ENCODE peak calls at places on chromosomes 6 and 20, in seven cellular contexts. K is body of pancreas, J is AG09309, V is astrocyte of the spinal cord, X is Caco-2, T is fibroblast of lung, Y is breast epithelium. G is an unnamed sample.

GRCh38 chr6:136791296-136792065 is 796 bp downstream of the MAP3K5 start:
- DNase-seq in K (peak), J (no peak), V (peak), X (peak), T (peak), Y (peak), G (peak)

GRCh38 chr6:12314751-12315150 is 24.6 kb downstream of the EDN1 start:
- DNase-seq in K (no peak), J (no peak), V (no peak), X (no peak), T (no peak), Y (no peak), G (no peak)

GRCh38 chr6:150586850-150587359 is 12.8 kb upstream of the PLEKHG1 start:
- DNase-seq in K (no peak), J (no peak), V (no peak), X (no peak), T (peak), Y (no peak), G (no peak)

GRCh38 chr20:59006864-59007757 is at the start of gene CTSZ:
- DNase-seq in K (peak), J (no peak), V (no peak), X (peak), T (peak), Y (no peak), G (peak)

GRCh38 chr6:126373344-126373743 is 33.4 kb downstream of the CENPW start:
- DNase-seq in K (no peak), J (no peak), V (no peak), X (no peak), T (no peak), Y (no peak), G (no peak)

GRCh38 chr6:37265031-37265430 is 7.1 kb upstream of the TMEM217 start:
- DNase-seq in K (no peak), J (no peak), V (no peak), X (no peak), T (no peak), Y (no peak), G (no peak)

GRCh38 chr20:23446505-23446904 is 6.2 kb downstream of the CST11 start:
- DNase-seq in K (peak), J (no peak), V (peak), X (peak), T (peak), Y (no peak), G (peak)

GRCh38 chr6:99818161-99818560 is 175.9 kb downstream of the MCHR2 start:
- DNase-seq in K (no peak), J (no peak), V (no peak), X (no peak), T (no peak), Y (no peak), G (no peak)

GRCh38 chr6:22020299-22020998 is 276.4 kb downstream of the PRL start:
- DNase-seq in K (no peak), J (no peak), V (no peak), X (no peak), T (no peak), Y (no peak), G (no peak)

GRCh38 chr6:150301871-150302800 is 66.7 kb upstream of the IYD start:
- DNase-seq in K (no peak), J (no peak), V (peak), X (no peak), T (peak), Y (no peak), G (peak)

GRCh38 chr20:37384683-37385174 is 38.8 kb downstream of the SRC start:
- DNase-seq in K (peak), J (no peak), V (peak), X (peak), T (peak), Y (peak), G (peak)

GRCh38 chr20:51531141-51531710 is 11.3 kb downstream of the NFATC2 start:
- DNase-seq in K (no peak), J (no peak), V (peak), X (peak), T (no peak), Y (no peak), G (no peak)

GRCh38 chr6:45666844-45667243 is 289.1 kb upstream of the SUPT3H start:
- DNase-seq in K (no peak), J (no peak), V (no peak), X (no peak), T (no peak), Y (no peak), G (no peak)

GRCh38 chr6:4856779-4857178 is 80.6 kb downstream of the CDYL start:
- DNase-seq in K (no peak), J (no peak), V (no peak), X (no peak), T (no peak), Y (no peak), G (no peak)

GRCh38 chr6:119152187-119152586 is 73.7 kb upstream of the FAM184A start:
- DNase-seq in K (no peak), J (no peak), V (no peak), X (no peak), T (no peak), Y (no peak), G (no peak)

GRCh38 chr20:9255171-9255570 is 186.3 kb downstream of the PLCB4 start:
- DNase-seq in K (no peak), J (no peak), V (no peak), X (no peak), T (no peak), Y (no peak), G (no peak)

GRCh38 chr6:168031411-168032382 is 34.2 kb downstream of the KIF25 start:
- DNase-seq in K (no peak), J (peak), V (peak), X (no peak), T (peak), Y (peak), G (peak)

GRCh38 chr20:54174452-54175175 is 828 bp upstream of the CYP24A1 start:
- DNase-seq in K (no peak), J (no peak), V (peak), X (no peak), T (peak), Y (no peak), G (no peak)

GRCh38 chr20:38320221-38320620 is 16.3 kb downstream of the BPI start:
- DNase-seq in K (no peak), J (no peak), V (no peak), X (no peak), T (no peak), Y (no peak), G (no peak)

GRCh38 chr6:123380257-123380656 is 256.5 kb downstream of the TRDN start:
- DNase-seq in K (no peak), J (no peak), V (peak), X (peak), T (peak), Y (no peak), G (peak)
- TF ChIP-seq CTCF in K (no peak), J (no peak), V (peak), X (no peak), T (peak), Y (no peak), G (peak)

DNA sequence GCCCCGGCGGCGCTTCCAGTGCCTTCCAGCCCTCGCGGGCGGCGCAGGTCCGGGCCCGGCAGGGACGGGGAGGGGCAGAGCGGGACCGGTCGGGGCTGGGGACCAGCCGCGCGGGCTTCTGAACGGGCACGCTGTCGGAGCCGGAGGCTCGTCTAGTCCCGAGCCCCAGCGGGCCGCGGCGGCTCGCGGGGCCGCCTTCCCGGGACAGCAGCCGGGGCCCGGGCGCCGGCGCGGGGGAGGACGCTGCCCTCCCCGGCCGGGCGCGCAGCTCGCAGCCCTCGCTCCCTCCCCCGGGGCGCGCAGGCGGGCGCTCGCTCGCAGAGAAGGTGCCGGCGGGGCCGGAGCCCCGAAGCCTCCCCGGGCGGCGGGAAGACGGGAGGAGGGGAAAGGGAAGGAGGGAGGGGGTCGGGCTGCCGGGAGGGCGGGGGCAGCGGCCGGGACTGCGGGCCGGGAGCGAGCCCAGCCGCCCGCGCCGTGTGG is 696 bp upstream of the SIRPA start:
- DNase-seq in K (peak), J (no peak), V (peak), X (peak), T (peak), Y (peak), G (peak)
- H3K4me3 ChIP-seq in K (peak), J (peak), V (peak), X (peak), T (peak), Y (peak), G (peak)

DNA sequence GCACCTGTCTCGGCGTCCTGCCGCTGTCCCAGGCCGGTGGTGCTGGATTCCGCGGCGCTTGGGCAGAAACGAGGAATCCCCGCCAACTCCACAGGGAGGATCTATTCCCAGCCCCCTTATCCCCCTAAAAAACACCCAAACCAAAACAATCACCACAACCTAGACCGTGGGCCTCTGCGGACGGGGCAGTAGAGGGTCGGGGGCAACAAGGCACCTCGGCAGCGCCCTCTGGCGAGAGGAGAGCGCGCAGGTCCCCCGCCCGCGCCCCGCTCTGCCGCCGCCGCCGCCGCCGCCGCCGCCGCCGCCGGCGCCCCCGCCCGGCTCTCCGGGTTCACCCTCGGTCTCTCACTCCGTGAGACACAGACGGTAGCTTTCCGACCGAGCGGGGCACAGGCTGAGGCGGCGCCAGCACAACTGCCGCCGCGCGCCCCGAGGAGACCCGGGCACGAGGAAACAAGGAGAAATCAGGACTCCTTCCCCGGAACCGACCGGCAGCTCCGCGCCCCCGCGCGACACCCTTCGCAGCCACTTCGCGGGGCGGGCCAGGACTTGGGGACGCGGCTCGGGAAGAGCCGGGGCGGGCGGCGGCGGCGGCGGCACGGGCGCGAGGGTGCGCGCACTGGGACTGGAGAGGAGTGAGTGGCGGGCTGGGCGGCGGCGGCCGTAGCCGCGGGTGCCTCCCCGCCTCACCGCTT is at the start of gene SLC35F1:
- DNase-seq in K (peak), J (no peak), V (peak), X (no peak), T (peak), Y (no peak), G (peak)
- TF ChIP-seq CTCF in K (peak), J (peak), V (peak), X (no peak), T (peak), Y (no peak), G (peak)

GRCh38 chr20:31704225-31705119 is 18.2 kb downstream of the BCL2L1 start:
- DNase-seq in K (peak), J (no peak), V (peak), X (peak), T (no peak), Y (peak), G (peak)
- H3K4me3 ChIP-seq in K (no peak), J (no peak), V (no peak), X (no peak), T (no peak), Y (no peak), G (no peak)

GRCh38 chr6:159529820-159530405 is 163.1 kb downstream of the SOD2 start:
- DNase-seq in K (no peak), J (no peak), V (no peak), X (no peak), T (no peak), Y (no peak), G (peak)

GRCh38 chr6:159522877-159523547 is 170.0 kb downstream of the SOD2 start:
- DNase-seq in K (no peak), J (no peak), V (no peak), X (no peak), T (no peak), Y (no peak), G (no peak)

GRCh38 chr6:159532155-159532554 is 160.9 kb downstream of the SOD2 start:
- DNase-seq in K (no peak), J (no peak), V (no peak), X (no peak), T (no peak), Y (no peak), G (no peak)

GRCh38 chr6:159525445-159526031 is 167.5 kb downstream of the SOD2 start:
- DNase-seq in K (no peak), J (no peak), V (no peak), X (no peak), T (no peak), Y (no peak), G (no peak)

GRCh38 chr6:159527351-159527750 is 165.7 kb downstream of the SOD2 start:
- DNase-seq in K (no peak), J (no peak), V (no peak), X (no peak), T (no peak), Y (no peak), G (no peak)
- TF ChIP-seq CTCF in K (no peak), J (no peak), V (no peak), X (no peak), T (no peak), Y (no peak), G (no peak)

GRCh38 chr20:16714242-16714641 is 15.6 kb upstream of the SNRPB2 start:
- DNase-seq in K (no peak), J (no peak), V (no peak), X (no peak), T (no peak), Y (no peak), G (no peak)

GRCh38 chr20:16714765-16715164 is 15.1 kb upstream of the SNRPB2 start:
- DNase-seq in K (no peak), J (no peak), V (no peak), X (no peak), T (no peak), Y (no peak), G (no peak)

GRCh38 chr20:16719421-16719820 is 10.4 kb upstream of the SNRPB2 start:
- DNase-seq in K (no peak), J (no peak), V (no peak), X (no peak), T (no peak), Y (no peak), G (no peak)
- H3K4me3 ChIP-seq in K (no peak), J (no peak), V (no peak), X (no peak), T (no peak), Y (no peak), G (no peak)

DNA sequence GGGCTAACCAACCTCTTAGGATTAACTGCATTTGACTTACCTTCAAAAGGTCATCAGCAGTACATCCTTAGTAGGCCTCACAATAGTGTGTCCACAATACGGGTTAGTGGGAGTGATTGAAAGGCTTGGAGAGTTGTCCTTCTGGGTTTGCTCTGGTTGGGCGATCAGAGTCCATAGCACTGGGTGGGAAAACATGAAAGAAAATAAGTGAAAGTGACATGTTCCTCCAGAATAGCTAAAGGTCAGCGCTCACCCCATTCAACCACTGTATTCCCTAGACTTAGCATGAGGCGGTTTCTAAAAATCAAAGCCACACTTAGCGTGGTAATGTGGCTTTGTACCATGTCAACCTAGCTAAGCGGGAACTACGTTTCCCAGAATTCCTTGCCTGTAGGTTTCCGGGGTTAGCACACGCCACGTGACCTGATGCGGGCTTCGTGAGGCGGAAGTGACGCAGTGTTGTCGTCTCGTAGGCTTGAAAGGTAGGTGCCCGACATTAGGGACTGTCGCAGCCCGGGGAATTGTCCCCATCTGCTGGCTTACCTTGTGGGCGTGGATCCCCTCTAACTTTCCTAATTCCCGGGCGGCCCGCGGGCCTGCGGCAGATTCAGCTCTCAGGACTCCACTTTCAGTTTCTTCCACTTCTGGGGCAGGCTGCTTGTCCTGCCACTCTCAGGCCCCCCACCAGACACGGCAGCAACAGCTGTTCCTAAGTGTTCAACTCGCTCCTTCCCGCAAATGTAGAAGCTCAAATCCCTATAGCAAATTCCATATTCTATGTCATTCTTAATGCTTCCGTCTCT is 19.8 kb upstream of the SCP2D1 start:
- DNase-seq in K (peak), J (peak), V (peak), X (peak), T (peak), Y (peak), G (peak)
- TF ChIP-seq CTCF in K (no peak), J (no peak), V (peak), X (no peak), T (no peak), Y (no peak), G (no peak)

GRCh38 chr6:84768442-84769174 is 4.2 kb upstream of the TBX18 start:
- DNase-seq in K (no peak), J (no peak), V (peak), X (no peak), T (no peak), Y (no peak), G (no peak)

GRCh38 chr6:84767591-84768201 is 3.3 kb upstream of the TBX18 start:
- DNase-seq in K (no peak), J (no peak), V (peak), X (no peak), T (no peak), Y (no peak), G (no peak)

GRCh38 chr6:84769247-84769646 is 4.8 kb upstream of the TBX18 start:
- DNase-seq in K (no peak), J (no peak), V (peak), X (no peak), T (no peak), Y (no peak), G (no peak)

GRCh38 chr6:84766118-84766683 is 1.8 kb upstream of the TBX18 start:
- DNase-seq in K (no peak), J (no peak), V (peak), X (no peak), T (no peak), Y (no peak), G (no peak)

DNA sequence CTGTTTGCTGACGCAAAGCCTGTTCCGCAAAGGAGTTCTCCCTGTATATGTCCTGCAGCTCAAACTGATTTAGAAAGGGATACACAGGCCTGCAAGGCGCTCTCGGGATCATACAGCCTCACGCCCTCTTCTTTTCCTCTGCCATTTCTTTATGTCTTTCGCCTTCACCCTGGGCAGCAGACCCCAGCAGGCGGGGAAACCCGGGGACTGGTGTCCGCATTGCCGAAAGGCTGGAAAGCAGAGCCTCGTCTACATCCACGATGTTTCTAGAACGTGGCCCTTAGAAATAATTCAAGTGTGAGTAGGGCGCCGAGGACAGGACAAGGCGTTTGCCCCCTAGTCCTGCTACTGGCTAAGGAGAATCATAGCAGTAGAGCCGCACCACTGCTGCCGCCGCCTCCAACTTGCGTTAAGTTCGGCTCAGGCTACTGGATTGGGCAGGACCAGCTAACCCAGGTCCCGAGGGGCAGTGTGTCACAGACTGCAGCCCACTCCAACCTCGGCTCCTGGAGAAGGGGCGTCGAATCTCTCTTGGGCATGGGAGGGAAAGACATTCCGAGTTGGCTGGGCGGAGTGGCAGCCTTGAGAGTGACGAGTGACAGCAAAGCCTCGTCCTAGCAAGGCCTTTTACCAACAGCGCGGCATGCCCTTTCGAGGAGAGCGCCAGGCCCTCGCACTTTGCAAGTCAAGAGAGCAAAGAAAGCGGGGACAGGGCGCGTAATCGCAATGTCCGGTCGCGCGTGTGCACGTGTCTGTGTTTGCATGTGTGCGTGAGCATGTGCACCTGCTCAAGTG is 2.6 kb upstream of the TBX18 start:
- DNase-seq in K (no peak), J (no peak), V (peak), X (no peak), T (no peak), Y (no peak), G (no peak)
- H3K4me3 ChIP-seq in K (no peak), J (no peak), V (no peak), X (no peak), T (no peak), Y (no peak), G (no peak)